ENCODE peak calls at places on chromosomes 4 and X, in four cellular contexts. V, T, I and B are unnamed samples.

GRCh38 chrX:43655961-43656494 is at the start of gene MAOA:
- DNase-seq in V (no peak), T (peak; percentile 80), I (peak; percentile 64), B (peak; percentile 84)

GRCh38 chr4:4412661-4413372 is 25.9 kb downstream of the NSG1 start:
- DNase-seq in V (no peak), T (no peak), I (no peak), B (no peak)

GRCh38 chrX:139203681-139204575 is 326.6 kb upstream of the F9 start:
- DNase-seq in V (no peak), T (no peak), I (no peak), B (no peak)

GRCh38 chr4:63464393-63464792 is 944.9 kb downstream of the TECRL start:
- DNase-seq in V (no peak), T (no peak), I (no peak), B (no peak)

GRCh38 chr4:120673696-120674095 is 248.8 kb downstream of the PRDM5 start:
- DNase-seq in V (no peak), T (no peak), I (no peak), B (no peak)

GRCh38 chrX:129769467-129770154 is 10.1 kb upstream of the SASH3 start:
- DNase-seq in V (no peak), T (no peak), I (no peak), B (no peak)

GRCh38 chr4:116618638-116619037 is 466.7 kb downstream of the TRAM1L1 start:
- DNase-seq in V (no peak), T (no peak), I (no peak), B (no peak)

GRCh38 chr4:121278811-121279368 is 101.9 kb downstream of the QRFPR start:
- DNase-seq in V (no peak), T (no peak), I (no peak), B (no peak)

GRCh38 chr4:8275511-8275910 is 6.0 kb downstream of the HTRA3 start:
- DNase-seq in V (no peak), T (peak; percentile 10), I (no peak), B (no peak)
- H3K4me1 ChIP-seq in V (no peaks in the 10 kb centered on the region), T (peaks cover 100% of the 10 kb centered on the region), I (peaks cover 36% of the 10 kb centered on the region), B (peaks cover 9% of the 10 kb centered on the region)

GRCh38 chr4:82981116-82981515 is 29.5 kb downstream of the LIN54 start:
- DNase-seq in V (no peak), T (no peak), I (no peak), B (no peak)
- H3K36me3 ChIP-seq in V (no peaks in the 10 kb centered on the region), T (peaks cover 28% of the 10 kb centered on the region), I (peaks cover 14% of the 10 kb centered on the region), B (peaks cover 1% of the 10 kb centered on the region)

DNA sequence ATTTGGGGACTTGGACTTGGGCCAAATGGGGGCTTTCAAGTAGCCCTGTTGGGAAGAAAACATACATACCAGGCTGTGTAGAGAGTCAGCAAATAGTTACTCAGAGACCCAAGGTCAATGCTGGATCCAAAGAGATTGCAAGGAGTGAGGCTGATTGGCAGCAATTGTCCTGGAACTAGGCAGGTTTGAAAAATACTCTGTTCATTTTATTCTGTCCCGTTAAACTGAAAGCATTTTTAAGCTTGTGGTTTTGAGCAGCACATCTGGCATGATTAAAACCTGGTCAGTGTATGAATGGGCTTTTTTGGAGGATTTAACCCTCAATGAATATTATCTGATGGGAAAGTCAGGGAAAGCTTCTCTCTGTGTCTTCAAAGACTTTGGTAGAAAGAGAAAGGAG is 294.3 kb upstream of the BOD1L1 start:
- DNase-seq in V (no peak), T (no peak), I (no peak), B (no peak)
- H3K4me1 ChIP-seq in V (no peaks in the 10 kb centered on the region), T (no peaks in the 10 kb centered on the region), I (no peaks in the 10 kb centered on the region), B (no peaks in the 10 kb centered on the region)

GRCh38 chrX:81291996-81292395 is 90.1 kb downstream of the SH3BGRL start:
- DNase-seq in V (no peak), T (no peak), I (no peak), B (no peak)

DNA sequence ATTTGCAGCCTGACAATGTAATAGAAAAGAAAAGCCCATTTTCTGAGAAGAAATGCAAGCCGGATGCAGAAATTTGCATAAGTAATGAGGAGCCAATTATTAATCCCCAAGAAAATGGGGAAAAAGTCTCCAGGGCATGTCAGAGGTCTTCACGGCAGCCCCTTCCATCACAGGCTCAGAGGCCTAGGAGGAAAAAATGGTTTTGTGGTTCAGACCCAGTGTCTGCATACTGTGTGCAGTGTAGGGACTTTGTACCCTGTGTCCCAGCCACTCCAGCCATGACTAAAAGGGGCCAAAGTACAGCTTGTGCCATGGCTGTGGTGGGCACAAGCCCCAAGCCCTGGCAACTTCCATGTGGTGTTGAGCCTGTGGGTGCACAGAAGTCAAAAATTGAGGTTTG is 92.2 kb downstream of the SH3BGRL start:
- DNase-seq in V (no peak), T (no peak), I (no peak), B (no peak)
- H3K36me3 ChIP-seq in V (no peaks in the 10 kb centered on the region), T (no peaks in the 10 kb centered on the region), I (peaks cover 3% of the 10 kb centered on the region), B (no peaks in the 10 kb centered on the region)